ENCODE peak calls at places on chromosomes 4 and X, in ten cellular contexts. R is GDM1; F is GM18507; P is kidney tubule cell; A is cerebellum; Z is Daoy; X is left ventricle myocardium inferior; N is HS-5; G is CD4-positive, alpha-beta memory T cell; K is fibroblast of villous mesenchyme. B is an unnamed sample.

GRCh38 chrX:22148565-22148964 is 116.4 kb downstream of the PHEX start:
- DNase-seq in R (no peak), F (no peak), P (no peak), A (no peak), Z (no peak), X (no peak), N (no peak), G (no peak), K (no peak), B (no peak)

GRCh38 chr4:101584306-101584705 is 206.2 kb upstream of the BANK1 start:
- DNase-seq in R (no peak), F (no peak), P (peak; percentile 22), A (no peak), Z (no peak), X (no peak), N (no peak), G (no peak), K (no peak), B (peak; percentile 8)

GRCh38 chr4:1842993-1843448 is 12.9 kb downstream of the LETM1 start:
- DNase-seq in R (no peak), F (no peak), P (peak; percentile 87), A (peak; percentile 51), Z (no peak), X (peak; percentile 39), N (peak; percentile 82), G (no peak), K (peak; percentile 85), B (peak; percentile 80)

GRCh38 chrX:136679581-136679980 is 31.6 kb downstream of the CD40LG start:
- DNase-seq in R (no peak), F (no peak), P (no peak), A (no peak), Z (no peak), X (no peak), N (no peak), G (no peak), K (no peak), B (no peak)

GRCh38 chr4:95193391-95194224 is 355.2 kb downstream of the UNC5C start:
- DNase-seq in R (no peak), F (no peak), P (no peak), A (no peak), Z (no peak), X (no peak), N (no peak), G (no peak), K (no peak), B (no peak)

GRCh38 chr4:70943115-70943514 is 40.9 kb downstream of the MOB1B start:
- DNase-seq in R (no peak), F (no peak), P (no peak), A (no peak), Z (no peak), X (no peak), N (no peak), G (no peak), K (no peak), B (no peak)

GRCh38 chrX:47664737-47665136 is 5.8 kb upstream of the UXT start:
- DNase-seq in R (no peak), F (no peak), P (no peak), A (no peak), Z (no peak), X (no peak), N (no peak), G (no peak), K (peak; percentile 74), B (no peak)

GRCh38 chr4:101355246-101355645 is 7.9 kb upstream of the PPP3CA start:
- DNase-seq in R (no peak), F (no peak), P (no peak), A (no peak), Z (no peak), X (no peak), N (no peak), G (no peak), K (no peak), B (no peak)

GRCh38 chr4:129355529-129355928 is 259.6 kb downstream of the C4orf33 start:
- DNase-seq in R (no peak), F (no peak), P (peak; percentile 37), A (no peak), Z (peak; percentile 34), X (no peak), N (no peak), G (no peak), K (no peak), B (no peak)

GRCh38 chrX:1231850-1232505 is 19.5 kb upstream of the CRLF2 start:
- DNase-seq in R (no peak), F (no peak), P (no peak), A (no peak), Z (no peak), X (no peak), N (no peak), G (no peak), K (no peak), B (no peak)

GRCh38 chr4:10005632-10006031 is 15.7 kb downstream of the SLC2A9 start:
- DNase-seq in R (no peak), F (no peak), P (no peak), A (no peak), Z (no peak), X (no peak), N (no peak), G (no peak), K (no peak), B (peak; percentile 13)

GRCh38 chrX:139559383-139560042 is 29.0 kb downstream of the F9 start:
- DNase-seq in R (peak; percentile 33), F (no peak), P (peak; percentile 69), A (no peak), Z (peak; percentile 44), X (no peak), N (peak; percentile 14), G (no peak), K (peak; percentile 50), B (peak; percentile 43)

GRCh38 chr4:158131037-158131436 is 41.8 kb downstream of the GASK1B start:
- DNase-seq in R (no peak), F (no peak), P (peak; percentile 31), A (no peak), Z (no peak), X (no peak), N (no peak), G (no peak), K (peak; percentile 17), B (peak; percentile 80)

GRCh38 chr4:158821228-158822009 is 52.6 kb downstream of the FNIP2 start:
- DNase-seq in R (no peak), F (no peak), P (peak; percentile 75), A (no peak), Z (no peak), X (no peak), N (no peak), G (no peak), K (peak; percentile 27), B (no peak)

GRCh38 chr4:48147621-48148020 is 13.6 kb upstream of the TXK start:
- DNase-seq in R (no peak), F (no peak), P (no peak), A (no peak), Z (no peak), X (no peak), N (no peak), G (no peak), K (no peak), B (peak; percentile 3)

GRCh38 chr4:41216294-41217019 is 2.1 kb upstream of the APBB2 start:
- DNase-seq in R (no peak), F (peak; percentile 74), P (peak; percentile 91), A (peak; percentile 81), Z (peak; percentile 84), X (peak; percentile 61), N (no peak), G (peak; percentile 39), K (peak; percentile 74), B (peak; percentile 67)

GRCh38 chr4:183723561-183724228 is 64.6 kb downstream of the TRAPPC11 start:
- DNase-seq in R (no peak), F (no peak), P (no peak), A (no peak), Z (no peak), X (no peak), N (no peak), G (no peak), K (no peak), B (no peak)

GRCh38 chr4:79788884-79789283 is 284.1 kb downstream of the ANTXR2 start:
- DNase-seq in R (no peak), F (no peak), P (no peak), A (no peak), Z (no peak), X (no peak), N (no peak), G (no peak), K (no peak), B (no peak)

GRCh38 chrX:67544281-67544680 is 460 bp downstream of the AR start:
- DNase-seq in R (no peak), F (no peak), P (no peak), A (no peak), Z (no peak), X (peak; percentile 19), N (no peak), G (no peak), K (no peak), B (peak; percentile 41)

B was measured in fibroblast of gingiva.